ENCODE peak calls at places on chromosomes 3 and 15, in seven cellular contexts. V, N, U, E, Q, X and C are unnamed samples.

GRCh38 chr15:75200765-75201608 is 695 bp upstream of the C15orf39 start:
- DNase-seq in E (peak), N (no peak), U (no peak), X (peak), V (peak), Q (peak), C (no peak)

GRCh38 chr3:65671004-65671403 is 367.7 kb downstream of the MAGI1 start:
- DNase-seq in V (no peak), X (no peak), U (no peak), E (no peak), N (no peak), Q (no peak), C (no peak)

GRCh38 chr3:193857996-193858395 is 265.0 kb downstream of the OPA1 start:
- DNase-seq in E (peak), X (no peak), V (peak), N (peak), U (no peak), Q (no peak), C (no peak)

GRCh38 chr15:70318996-70319465 is 221.3 kb upstream of the TLE3 start:
- DNase-seq in N (peak), X (no peak), U (no peak), E (no peak), V (peak), Q (no peak), C (peak)

GRCh38 chr3:45464336-45464809 is 76.0 kb downstream of the LARS2 start:
- DNase-seq in V (no peak), U (peak), X (no peak), E (no peak), Q (no peak), N (no peak), C (no peak)

GRCh38 chr3:16264174-16264707 is 502 bp downstream of the DPH3 start:
- DNase-seq in Q (no peak), N (no peak), X (no peak), E (no peak), V (no peak), U (no peak), C (no peak)

GRCh38 chr3:139473155-139473771 is 3.1 kb downstream of the RBP2 start:
- DNase-seq in Q (no peak), V (peak), U (no peak), X (no peak), N (no peak), E (no peak), C (no peak)

GRCh38 chr3:180617049-180617448 is 15.1 kb downstream of the TTC14 start:
- DNase-seq in V (no peak), E (no peak), X (no peak), Q (no peak), N (no peak), U (no peak), C (no peak)

GRCh38 chr15:90001683-90002427 is 731 bp downstream of the ZNF710 start:
- DNase-seq in U (peak), E (peak), N (no peak), V (peak), X (peak), Q (peak), C (no peak)

GRCh38 chr3:93981649-93982048 is 1.7 kb downstream of the ARL13B start:
- DNase-seq in N (no peak), V (no peak), Q (no peak), U (no peak), X (no peak), E (no peak), C (no peak)

GRCh38 chr15:60592386-60593339 is 113.7 kb upstream of the ICE2 start:
- DNase-seq in U (peak), X (peak), V (peak), Q (peak), N (no peak), E (peak), C (peak)

GRCh38 chr3:264394-265156 is 68.0 kb downstream of the CHL1 start:
- DNase-seq in X (no peak), V (peak), E (no peak), Q (no peak), U (no peak), N (peak), C (no peak)

GRCh38 chr3:73432021-73432722 is 192.6 kb downstream of the PDZRN3 start:
- DNase-seq in X (no peak), Q (no peak), U (peak), N (no peak), V (peak), E (no peak), C (no peak)

GRCh38 chr3:161263057-161263456 is 41.9 kb downstream of the NMD3 start:
- DNase-seq in V (peak), E (no peak), X (no peak), Q (no peak), U (no peak), N (no peak), C (no peak)

GRCh38 chr15:40217166-40217785 is 21.6 kb upstream of the PAK6 start:
- DNase-seq in E (peak), V (peak), Q (no peak), U (peak), X (no peak), N (peak), C (no peak)

GRCh38 chr3:189324538-189325138 is 152.9 kb downstream of the TPRG1 start:
- DNase-seq in Q (peak), V (peak), X (peak), U (no peak), E (peak), N (peak), C (no peak)

GRCh38 chr3:83902842-83903241 is 1055.9 kb upstream of the CADM2 start:
- DNase-seq in Q (no peak), V (no peak), N (no peak), U (no peak), E (no peak), X (no peak), C (no peak)

GRCh38 chr3:55489804-55490132 is 2.7 kb upstream of the WNT5A start:
- DNase-seq in N (no peak), X (peak), U (peak), Q (peak), E (no peak), V (no peak), C (no peak)

GRCh38 chr3:40207796-40208195 is 101.7 kb upstream of the EIF1B start:
- DNase-seq in U (no peak), E (no peak), Q (no peak), N (no peak), X (no peak), V (peak), C (no peak)

GRCh38 chr3:8095724-8096123 is 405.9 kb upstream of the LMCD1 start:
- DNase-seq in V (no peak), Q (no peak), X (no peak), N (no peak), E (no peak), U (peak), C (no peak)

GRCh38 chr3:11553436-11554235 is 90.1 kb downstream of the VGLL4 start:
- DNase-seq in U (no peak), Q (no peak), N (no peak), V (no peak), E (no peak), X (peak), C (no peak)

GRCh38 chr3:46858996-46859710 is 4.1 kb downstream of the MYL3 start:
- DNase-seq in N (no peak), V (no peak), X (peak), E (no peak), U (no peak), Q (peak), C (no peak)

GRCh38 chr15:24856397-24857093 is 98.2 kb upstream of the SNRPN start:
- DNase-seq in Q (no peak), N (peak), X (no peak), U (peak), E (no peak), V (no peak), C (no peak)

GRCh38 chr3:5806192-5806591 is 618.7 kb downstream of the EDEM1 start:
- DNase-seq in X (no peak), V (no peak), U (no peak), Q (no peak), N (no peak), E (no peak), C (no peak)

GRCh38 chr15:43775411-43775965 is 1.3 kb downstream of the ELL3 start:
- DNase-seq in U (peak), E (peak), Q (peak), V (peak), X (peak), N (no peak), C (no peak)

GRCh38 chr3:13656584-13657301 is 107.8 kb downstream of the FBLN2 start:
- DNase-seq in N (no peak), U (no peak), E (no peak), Q (no peak), V (no peak), X (no peak), C (no peak)
- TF ChIP-seq CTCF in N (no peak), U (no peak), E (no peak), Q (no peak), V (no peak), X (no peak), C (no peak)

GRCh38 chr3:25385807-25386512 is 42.1 kb upstream of the RARB start:
- DNase-seq in N (no peak), V (no peak), Q (no peak), U (no peak), E (no peak), X (no peak), C (no peak)
- TF ChIP-seq CTCF in N (no peak), V (no peak), Q (no peak), U (no peak), E (no peak), X (no peak), C (no peak)

GRCh38 chr3:43559961-43560360 is 61.9 kb downstream of the ANO10 start:
- DNase-seq in U (no peak), E (no peak), N (no peak), Q (no peak), V (no peak), X (no peak), C (no peak)
- TF ChIP-seq CTCF in U (no peak), E (no peak), N (no peak), Q (no peak), V (no peak), X (no peak), C (peak)

GRCh38 chr3:129988429-129988828 is 13.9 kb downstream of the TRH start:
- DNase-seq in U (no peak), V (no peak), N (no peak), X (peak), E (no peak), Q (peak), C (no peak)

GRCh38 chr3:129983561-129983960 is 9.0 kb downstream of the TRH start:
- DNase-seq in E (no peak), Q (no peak), V (no peak), X (no peak), U (no peak), N (no peak), C (no peak)

GRCh38 chr3:129985113-129985512 is 10.6 kb downstream of the TRH start:
- DNase-seq in N (no peak), V (no peak), Q (peak), X (no peak), E (no peak), U (no peak), C (no peak)

GRCh38 chr3:129979891-129980290 is 5.4 kb downstream of the TRH start:
- DNase-seq in Q (no peak), N (no peak), X (no peak), V (no peak), U (no peak), E (no peak), C (no peak)

DNA sequence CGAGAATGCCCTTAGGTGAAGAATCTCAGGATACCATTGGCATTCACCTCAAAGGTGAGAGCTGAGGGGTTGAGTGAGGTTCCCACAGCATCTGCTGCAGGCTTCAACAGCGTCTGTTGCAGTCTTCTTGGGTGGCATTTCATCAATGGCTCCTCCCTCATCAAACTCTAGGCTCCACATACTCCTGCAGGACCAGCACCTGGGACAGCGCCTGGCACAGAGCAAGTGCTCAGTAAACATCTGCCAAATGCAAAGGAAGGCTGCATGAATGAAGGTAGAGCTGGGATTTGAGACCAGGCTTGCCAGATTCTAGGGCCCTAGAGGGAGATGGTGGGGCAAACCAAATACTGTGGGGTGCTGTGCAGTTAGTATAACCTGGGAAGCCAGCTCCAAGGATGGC is 9.6 kb downstream of the TRH start:
- DNase-seq in N (no peak), Q (no peak), V (no peak), E (no peak), X (no peak), U (no peak), C (no peak)
- TF ChIP-seq CTCF in N (no peak), Q (no peak), V (no peak), E (no peak), X (no peak), U (no peak), C (no peak)

DNA sequence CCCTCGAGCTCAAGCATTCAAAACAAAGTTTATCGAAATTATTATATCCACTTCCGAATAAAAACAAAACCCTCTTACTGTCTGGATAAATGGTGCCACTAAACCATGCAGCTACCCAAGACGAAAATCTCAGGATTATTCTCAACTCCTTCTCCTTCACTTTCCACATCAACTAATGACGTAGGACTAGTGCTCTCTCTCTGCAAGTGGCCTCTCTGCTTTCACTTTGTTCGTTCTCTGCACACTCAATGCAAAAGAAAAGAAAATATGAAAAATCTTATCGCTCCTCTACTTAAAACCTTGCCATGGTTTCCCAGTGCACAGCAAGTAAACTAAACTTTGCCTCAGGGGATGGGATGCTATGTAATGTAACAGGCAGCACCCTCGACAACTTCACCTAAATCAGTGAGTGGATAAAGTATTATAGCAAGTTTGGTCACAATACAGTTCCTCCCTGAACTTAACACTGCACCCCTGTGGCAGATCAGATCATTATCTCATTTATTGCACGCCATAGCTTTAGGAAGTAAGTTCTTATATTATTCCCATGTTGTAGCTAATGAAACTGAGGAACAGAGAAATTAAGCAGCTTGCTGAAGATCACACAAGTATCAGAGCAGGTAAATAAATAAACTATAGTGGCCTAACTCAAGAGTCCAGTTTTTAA is 262.7 kb upstream of the GADL1 start:
- DNase-seq in V (no peak), E (no peak), U (no peak), X (no peak), Q (no peak), N (no peak), C (no peak)
- TF ChIP-seq CTCF in V (no peak), E (no peak), U (no peak), X (no peak), Q (no peak), N (no peak), C (no peak)

DNA sequence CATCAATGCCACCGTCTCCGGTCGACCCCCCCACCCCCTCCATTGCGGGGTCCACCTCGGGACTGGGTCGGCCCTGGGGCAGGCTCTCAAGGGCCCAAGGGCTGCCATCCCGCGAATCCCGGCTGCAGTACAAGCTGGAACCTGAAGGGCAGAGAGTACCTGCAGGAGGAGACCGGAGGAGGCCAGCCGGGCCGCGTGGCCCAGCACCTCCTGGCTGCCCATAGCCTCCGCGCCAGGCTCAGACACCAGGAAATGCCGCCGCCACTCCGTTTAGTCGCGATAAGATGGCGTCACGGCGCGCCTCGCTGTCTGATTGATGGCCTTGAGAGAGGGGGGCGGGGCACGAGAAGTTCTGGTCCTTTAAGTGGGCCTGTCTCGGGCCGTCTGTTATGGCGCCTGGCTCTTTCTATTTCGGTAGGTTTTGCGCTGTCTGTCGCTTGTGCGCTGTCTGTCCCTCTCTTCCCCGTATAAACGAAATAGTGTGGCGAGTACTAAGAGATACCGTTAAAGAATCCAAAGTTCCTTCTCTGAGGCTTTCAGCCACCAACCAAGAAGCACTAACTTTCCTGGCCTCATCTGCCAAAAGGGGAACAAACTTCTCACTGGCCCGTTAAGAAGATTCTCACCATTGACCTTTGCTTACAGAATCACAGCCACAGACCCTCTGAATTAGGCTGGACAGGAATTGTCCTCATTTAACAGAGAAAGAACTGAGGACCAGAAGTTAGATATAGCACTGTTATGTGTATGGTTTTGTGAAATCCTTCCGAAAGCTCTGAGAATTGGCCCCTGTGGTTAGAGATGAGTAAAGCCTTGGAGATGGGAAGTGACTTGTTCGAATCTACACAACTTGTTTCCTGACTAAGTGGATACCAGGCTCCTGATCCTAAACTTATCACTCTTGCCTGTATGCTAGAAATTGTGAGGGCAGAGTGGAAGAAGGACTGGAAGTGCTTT is at the start of gene RFT1:
- DNase-seq in N (peak), E (peak), V (peak), Q (peak), U (peak), X (peak), C (peak)
- TF ChIP-seq CTCF in N (peak), E (no peak), V (peak), Q (peak), U (no peak), X (peak), C (peak)